ENCODE peak calls at places on chromosomes 5 and 9, in ten cellular contexts. P is spleen; V is B cell; F is activated naive CD4-positive, alpha-beta T cell treated with anti-CD3 and anti-CD28 coated beads, Interleukin-2, amount 10 ng/mL, durations not matched to agents 7 days and 5 days; I is hypothalamus; Y is activated CD4-positive, alpha-beta T cell treated with anti-CD3 and anti-CD28 coated beads for 48 hours; X is fibroblast of villous mesenchyme; M is stimulated activated CD4-positive, alpha-beta T cell treated with anti-CD3 and anti-CD28 coated beads, Interleukin-15, amount 100 ng/mL, for 1 hour; D is effector memory CD4-positive, alpha-beta T cell; G is NT2/D1. A is an unnamed sample.
A peak's percentile ranks its signal among the peaks of the same experiment; 100 is the strongest.

GRCh38 chr5:132756542-132756941 is 9.3 kb downstream of the CCNI2 start:
- DNase-seq in P (no peak), V (no peak), F (no peak), I (no peak), Y (no peak), X (no peak), M (no peak), D (no peak), G (no peak), A (no peak)

GRCh38 chr5:135182675-135183074 is 148.6 kb upstream of the PITX1 start:
- DNase-seq in P (no peak), V (no peak), F (no peak), I (no peak), Y (no peak), X (no peak), M (no peak), D (no peak), G (no peak), A (no peak)

GRCh38 chr5:171152382-171152781 is 156.7 kb upstream of the TLX3 start:
- DNase-seq in P (no peak), V (no peak), F (no peak), I (no peak), Y (no peak), X (peak; percentile 27), M (no peak), D (no peak), G (no peak), A (no peak)

GRCh38 chr5:143235423-143235822 is 168.1 kb downstream of the NR3C1 start:
- DNase-seq in P (no peak), V (no peak), F (no peak), I (no peak), Y (no peak), X (no peak), M (no peak), D (no peak), G (no peak), A (no peak)

GRCh38 chr5:68374770-68375518 is 159.4 kb downstream of the PIK3R1 start:
- DNase-seq in P (no peak), V (no peak), F (no peak), I (no peak), Y (no peak), X (peak; percentile 42), M (no peak), D (no peak), G (no peak), A (no peak)

GRCh38 chr5:166561759-166562158 is 1729.7 kb upstream of the WWC1 start:
- DNase-seq in P (no peak), V (no peak), F (no peak), I (no peak), Y (no peak), X (no peak), M (no peak), D (no peak), G (no peak), A (no peak)

GRCh38 chr5:89028579-89029272 is 145.7 kb upstream of the MEF2C start:
- DNase-seq in P (no peak), V (no peak), F (no peak), I (no peak), Y (no peak), X (no peak), M (no peak), D (no peak), G (no peak), A (no peak)

GRCh38 chr9:108259917-108260675 is 595.7 kb downstream of the ACTL7B start:
- DNase-seq in P (no peak), V (no peak), F (no peak), I (no peak), Y (no peak), X (no peak), M (no peak), D (no peak), G (no peak), A (no peak)

GRCh38 chr5:64690417-64691151 is at the start of gene SHISAL2B:
- DNase-seq in P (peak; percentile 75), V (no peak), F (peak; percentile 21), I (no peak), Y (no peak), X (peak; percentile 9), M (no peak), D (no peak), G (no peak), A (no peak)

GRCh38 chr5:33379757-33380156 is 61.0 kb upstream of the TARS1 start:
- DNase-seq in P (no peak), V (no peak), F (no peak), I (no peak), Y (no peak), X (peak; percentile 32), M (no peak), D (no peak), G (peak; percentile 52), A (no peak)

GRCh38 chr9:97598461-97599288 is 34.5 kb downstream of the TSTD2 start:
- DNase-seq in P (peak; percentile 85), V (peak; percentile 71), F (peak; percentile 83), I (no peak), Y (peak; percentile 81), X (peak; percentile 84), M (peak; percentile 27), D (peak; percentile 44), G (peak; percentile 83), A (peak; percentile 83)

GRCh38 chr5:51382759-51383493 is at the start of gene ISL1:
- DNase-seq in P (no peak), V (no peak), F (no peak), I (no peak), Y (peak; percentile 30), X (peak; percentile 32), M (no peak), D (no peak), G (peak; percentile 74), A (no peak)

GRCh38 chr9:112065781-112066606 is 109.1 kb downstream of the SUSD1 start:
- DNase-seq in P (no peak), V (no peak), F (no peak), I (no peak), Y (no peak), X (peak; percentile 59), M (no peak), D (no peak), G (no peak), A (no peak)

GRCh38 chr5:40481226-40481625 is 198.5 kb upstream of the PTGER4 start:
- DNase-seq in P (no peak), V (no peak), F (no peak), I (no peak), Y (no peak), X (no peak), M (no peak), D (no peak), G (no peak), A (no peak)

GRCh38 chr9:77708416-77708815 is 60.3 kb upstream of the GNA14 start:
- DNase-seq in P (no peak), V (no peak), F (no peak), I (no peak), Y (no peak), X (peak; percentile 43), M (no peak), D (no peak), G (no peak), A (no peak)

GRCh38 chr5:84518862-84519261 is 134.2 kb upstream of the EDIL3 start:
- DNase-seq in P (no peak), V (no peak), F (no peak), I (no peak), Y (no peak), X (no peak), M (no peak), D (no peak), G (no peak), A (no peak)

GRCh38 chr5:44983006-44983405 is 174.3 kb downstream of the MRPS30 start:
- DNase-seq in P (no peak), V (no peak), F (no peak), I (no peak), Y (no peak), X (peak; percentile 1), M (no peak), D (no peak), G (no peak), A (no peak)

GRCh38 chr5:79990205-79990597 is 861 bp downstream of the MTX3 start:
- DNase-seq in P (no peak), V (no peak), F (no peak), I (no peak), Y (no peak), X (peak; percentile 6), M (no peak), D (no peak), G (no peak), A (no peak)

GRCh38 chr5:116011046-116011445 is 21.2 kb upstream of the ARL14EPL start:
- DNase-seq in P (no peak), V (no peak), F (no peak), I (no peak), Y (no peak), X (peak; percentile 32), M (no peak), D (no peak), G (no peak), A (no peak)

GRCh38 chr9:129394011-129394919 is 216.2 kb upstream of the IER5L start:
- DNase-seq in P (peak; percentile 42), V (peak; percentile 18), F (no peak), I (no peak), Y (no peak), X (no peak), M (no peak), D (no peak), G (no peak), A (peak; percentile 71)

GRCh38 chr9:36788534-36788933 is 215.8 kb downstream of the MELK start:
- DNase-seq in P (no peak), V (no peak), F (peak; percentile 24), I (no peak), Y (peak; percentile 19), X (no peak), M (no peak), D (no peak), G (no peak), A (no peak)

GRCh38 chr9:126986506-126986951 is 71.9 kb downstream of the RALGPS1 start:
- DNase-seq in P (no peak), V (no peak), F (peak; percentile 57), I (no peak), Y (peak; percentile 24), X (no peak), M (no peak), D (no peak), G (no peak), A (no peak)

GRCh38 chr9:129697111-129697955 is 31.9 kb downstream of the PRRX2 start:
- DNase-seq in P (no peak), V (no peak), F (no peak), I (no peak), Y (peak; percentile 71), X (peak; percentile 68), M (no peak), D (no peak), G (no peak), A (no peak)

GRCh38 chr9:130899051-130899748 is 2.6 kb upstream of the QRFP start:
- DNase-seq in P (no peak), V (no peak), F (no peak), I (no peak), Y (no peak), X (no peak), M (no peak), D (no peak), G (no peak), A (no peak)

GRCh38 chr5:31225118-31225517 is 31.6 kb downstream of the CDH6 start:
- DNase-seq in P (no peak), V (no peak), F (no peak), I (no peak), Y (no peak), X (no peak), M (no peak), D (no peak), G (no peak), A (no peak)

GRCh38 chr5:113057437-113058052 is 80.9 kb downstream of the DCP2 start:
- DNase-seq in P (peak; percentile 47), V (no peak), F (no peak), I (no peak), Y (no peak), X (no peak), M (no peak), D (no peak), G (no peak), A (no peak)

A was measured in cardiac septum.